ENCODE peak calls at places on chromosomes 5 and 9, in nine cellular contexts. X is activated CD4-positive, alpha-beta memory T cell treated with anti-CD3 and anti-CD28 coated beads for 36 hours; D is T-helper 1 cell; N is NCI-H187 treated with DMSO at 0.1 percent for 48 hours; W is effector CD4-positive, alpha-beta T cell; T is hepatic stellate cell; C is GOT3; B is 8988T; F is prostate gland. Y is an unnamed sample.
A peak's percentile ranks its signal among the peaks of the same experiment; 100 is the strongest.

GRCh38 chr5:177023247-177023703 is 779 bp downstream of the ZNF346 start:
- DNase-seq in X (peak; percentile 29), D (peak; percentile 13), N (no peak), W (no peak), T (peak; percentile 42), C (no peak), B (peak; percentile 33), F (no peak), Y (no peak)

GRCh38 chr9:75027187-75028107 is 646 bp downstream of the CARNMT1 start:
- DNase-seq in X (peak; percentile 68), D (peak; percentile 57), N (no peak), W (peak; percentile 28), T (peak; percentile 27), C (peak; percentile 4), B (peak; percentile 38), F (peak; percentile 40), Y (no peak)

GRCh38 chr9:126298319-126298801 is 28.3 kb upstream of the MVB12B start:
- DNase-seq in X (no peak), D (no peak), N (no peak), W (no peak), T (no peak), C (no peak), B (no peak), F (no peak), Y (peak; percentile 33)

GRCh38 chr5:9644630-9645029 is 14.5 kb upstream of the TAS2R1 start:
- DNase-seq in X (no peak), D (no peak), N (no peak), W (no peak), T (no peak), C (no peak), B (no peak), F (no peak), Y (no peak)

GRCh38 chr5:27474395-27474794 is 436.0 kb upstream of the CDH9 start:
- DNase-seq in X (no peak), D (no peak), N (no peak), W (no peak), T (no peak), C (no peak), B (no peak), F (no peak), Y (no peak)

GRCh38 chr5:15885156-15885555 is 294.4 kb downstream of the MARCHF11 start:
- DNase-seq in X (no peak), D (no peak), N (no peak), W (no peak), T (no peak), C (no peak), B (no peak), F (no peak), Y (no peak)

GRCh38 chr5:90558344-90559192 is at the start of gene ADGRV1:
- DNase-seq in X (peak; percentile 21), D (no peak), N (peak; percentile 91), W (no peak), T (no peak), C (no peak), B (peak; percentile 58), F (peak; percentile 73), Y (no peak)

GRCh38 chr5:26622947-26623346 is 415.4 kb downstream of the CDH9 start:
- DNase-seq in X (no peak), D (no peak), N (no peak), W (no peak), T (no peak), C (no peak), B (no peak), F (no peak), Y (no peak)

GRCh38 chr5:10645146-10645545 is 81.3 kb downstream of the ANKRD33B start:
- DNase-seq in X (peak; percentile 63), D (no peak), N (no peak), W (no peak), T (no peak), C (no peak), B (no peak), F (no peak), Y (no peak)

GRCh38 chr9:91035825-91036208 is 234.2 kb downstream of the SYK start:
- DNase-seq in X (no peak), D (no peak), N (no peak), W (no peak), T (no peak), C (no peak), B (no peak), F (no peak), Y (no peak)

GRCh38 chr5:42429694-42430093 is 6.5 kb downstream of the GHR start:
- DNase-seq in X (no peak), D (no peak), N (no peak), W (no peak), T (no peak), C (no peak), B (no peak), F (peak; percentile 65), Y (no peak)

GRCh38 chr5:36646507-36647023 is 40.2 kb downstream of the SLC1A3 start:
- DNase-seq in X (no peak), D (no peak), N (no peak), W (no peak), T (no peak), C (no peak), B (no peak), F (no peak), Y (no peak)

GRCh38 chr9:16421534-16421933 is 448.9 kb downstream of the BNC2 start:
- DNase-seq in X (no peak), D (no peak), N (no peak), W (no peak), T (no peak), C (no peak), B (no peak), F (no peak), Y (no peak)

GRCh38 chr9:35984021-35984420 is 26.1 kb upstream of the OR2S2 start:
- DNase-seq in X (no peak), D (no peak), N (no peak), W (no peak), T (no peak), C (no peak), B (no peak), F (no peak), Y (no peak)

GRCh38 chr9:88503101-88503844 is 31.7 kb upstream of the NXNL2 start:
- DNase-seq in X (no peak), D (no peak), N (no peak), W (no peak), T (no peak), C (no peak), B (no peak), F (no peak), Y (no peak)

GRCh38 chr9:98432134-98432533 is 176.7 kb upstream of the TBC1D2 start:
- DNase-seq in X (no peak), D (no peak), N (no peak), W (no peak), T (no peak), C (no peak), B (no peak), F (no peak), Y (no peak)

GRCh38 chr9:136285501-136286358 is 18.2 kb downstream of the CCDC187 start:
- DNase-seq in X (no peak), D (no peak), N (no peak), W (no peak), T (no peak), C (no peak), B (no peak), F (no peak), Y (no peak)

GRCh38 chr9:14348241-14349140 is 34.5 kb upstream of the NFIB start:
- DNase-seq in X (no peak), D (no peak), N (no peak), W (no peak), T (peak; percentile 35), C (no peak), B (no peak), F (no peak), Y (no peak)

GRCh38 chr5:45774528-45774927 is 78.3 kb upstream of the HCN1 start:
- DNase-seq in X (no peak), D (no peak), N (no peak), W (no peak), T (no peak), C (no peak), B (no peak), F (no peak), Y (no peak)

GRCh38 chr5:169831331-169831730 is 149.0 kb downstream of the INSYN2B start:
- DNase-seq in X (no peak), D (no peak), N (no peak), W (no peak), T (no peak), C (no peak), B (no peak), F (peak; percentile 28), Y (no peak)

GRCh38 chr5:93395891-93396465 is 185.0 kb downstream of the NR2F1-AS1 start:
- DNase-seq in X (no peak), D (no peak), N (no peak), W (no peak), T (no peak), C (no peak), B (no peak), F (no peak), Y (no peak)

GRCh38 chr5:10671041-10672008 is 89.7 kb downstream of the DAP start:
- DNase-seq in X (no peak), D (no peak), N (no peak), W (no peak), T (no peak), C (no peak), B (no peak), F (no peak), Y (no peak)

GRCh38 chr9:10173561-10173960 is 439.2 kb downstream of the PTPRD start:
- DNase-seq in X (no peak), D (no peak), N (no peak), W (no peak), T (no peak), C (no peak), B (no peak), F (no peak), Y (no peak)

GRCh38 chr5:149265559-149265958 is 6.1 kb upstream of the AFAP1L1 start:
- DNase-seq in X (no peak), D (no peak), N (no peak), W (no peak), T (peak; percentile 30), C (peak; percentile 26), B (no peak), F (no peak), Y (no peak)

GRCh38 chr9:91677354-91677753 is 253.7 kb upstream of the NFIL3 start:
- DNase-seq in X (no peak), D (no peak), N (no peak), W (no peak), T (no peak), C (no peak), B (no peak), F (no peak), Y (no peak)

GRCh38 chr9:109821711-109822110 is 41.7 kb downstream of the PALM2AKAP2 start:
- DNase-seq in X (no peak), D (no peak), N (no peak), W (no peak), T (no peak), C (no peak), B (no peak), F (no peak), Y (no peak)

GRCh38 chr9:33380390-33381094 is 21.8 kb downstream of the AQP7 start:
- DNase-seq in X (no peak), D (no peak), N (no peak), W (no peak), T (no peak), C (no peak), B (no peak), F (no peak), Y (no peak)

GRCh38 chr5:123105882-123106281 is 16.8 kb downstream of the PRDM6 start:
- DNase-seq in X (no peak), D (no peak), N (no peak), W (no peak), T (no peak), C (no peak), B (no peak), F (no peak), Y (no peak)

GRCh38 chr5:9316041-9316440 is 229.8 kb downstream of the SEMA5A start:
- DNase-seq in X (no peak), D (no peak), N (no peak), W (no peak), T (no peak), C (no peak), B (no peak), F (no peak), Y (no peak)

Y was measured in ascending aorta.